ENCODE peak calls at places on chromosome 16, in eight cellular contexts. Q is GM12865, L is glutamatergic neuron, I is A549, X is lower lobe of right lung, N is GM20000, S is sigmoid colon, T is AG04449. H is an unnamed sample.

GRCh38 chr16:88681709-88682451 is 4.4 kb downstream of the SNAI3 start:
- DNase-seq in Q (peak; percentile 97), L (no peak), I (no peak), X (peak; percentile 88), N (peak; percentile 92), S (no peak), T (no peak), H (no peak)

GRCh38 chr16:84514874-84515835 is 10.7 kb upstream of the MEAK7 start:
- DNase-seq in Q (peak; percentile 97), L (no peak), I (no peak), X (peak; percentile 73), N (peak; percentile 85), S (no peak), T (no peak), H (no peak)

GRCh38 chr16:30183961-30184429 is 593 bp downstream of the CORO1A start:
- DNase-seq in Q (peak; percentile 94), L (peak; percentile 16), I (no peak), X (peak; percentile 63), N (peak; percentile 87), S (peak; percentile 65), T (no peak), H (no peak)

GRCh38 chr16:24978370-24978914 is 36.7 kb downstream of the ARHGAP17 start:
- DNase-seq in Q (peak; percentile 71), L (peak; percentile 32), I (no peak), X (no peak), N (peak; percentile 32), S (no peak), T (no peak), H (no peak)

GRCh38 chr16:30485818-30486436 is 13.4 kb downstream of the ITGAL start:
- DNase-seq in Q (no peak), L (no peak), I (no peak), X (no peak), N (no peak), S (no peak), T (no peak), H (no peak)

GRCh38 chr16:77298638-77299360 is 99.6 kb downstream of the SYCE1L start:
- DNase-seq in Q (no peak), L (no peak), I (peak; percentile 93), X (no peak), N (no peak), S (no peak), T (peak; percentile 87), H (peak; percentile 93)

GRCh38 chr16:73017321-73017720 is 30.6 kb downstream of the ZFHX3 start:
- DNase-seq in Q (no peak), L (no peak), I (no peak), X (no peak), N (no peak), S (peak; percentile 20), T (no peak), H (no peak)

GRCh38 chr16:83995756-83996155 is 27.7 kb downstream of the NECAB2 start:
- DNase-seq in Q (peak; percentile 10), L (no peak), I (no peak), X (peak; percentile 55), N (no peak), S (no peak), T (no peak), H (no peak)

GRCh38 chr16:58306327-58306726 is 11.5 kb upstream of the PRSS54 start:
- DNase-seq in Q (peak; percentile 73), L (no peak), I (peak; percentile 44), X (no peak), N (no peak), S (no peak), T (no peak), H (peak; percentile 55)

GRCh38 chr16:66150691-66151090 is 215.8 kb upstream of the CDH5 start:
- DNase-seq in Q (peak; percentile 61), L (no peak), I (no peak), X (no peak), N (no peak), S (no peak), T (no peak), H (no peak)

GRCh38 chr16:23754594-23755483 is at the start of gene CHP2:
- DNase-seq in Q (no peak), L (peak; percentile 23), I (no peak), X (peak; percentile 46), N (peak; percentile 38), S (no peak), T (no peak), H (no peak)

GRCh38 chr16:49890876-49891275 is 35.0 kb upstream of the ZNF423 start:
- DNase-seq in Q (peak; percentile 44), L (no peak), I (peak; percentile 15), X (no peak), N (no peak), S (no peak), T (no peak), H (no peak)
- TF ChIP-seq CTCF in Q (peak; percentile 32), L (no peak), I (no peak), X (no peak), N (no peak), S (no peak), T (peak; percentile 26), H (no peak)

DNA sequence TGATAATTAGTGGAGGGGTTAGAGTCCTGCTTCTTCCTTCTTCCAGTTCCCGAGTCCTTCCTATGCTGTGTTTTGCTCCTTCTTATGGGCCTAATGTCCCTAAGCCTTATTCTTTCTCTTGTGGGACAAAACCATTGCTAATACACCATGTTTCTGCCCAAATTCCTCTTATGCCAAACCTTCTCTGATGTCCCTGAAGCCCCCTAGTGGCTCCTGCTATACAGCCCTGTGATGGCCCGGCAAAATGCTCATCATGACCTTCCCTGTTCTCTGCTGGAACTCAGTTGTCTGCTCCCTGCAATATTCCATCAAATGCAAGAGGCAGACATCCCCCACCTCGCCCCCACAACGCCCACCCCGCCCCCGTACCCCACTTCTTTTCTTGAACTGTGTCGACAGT is 171.6 kb downstream of the CDH11 start:
- DNase-seq in Q (no peak), L (no peak), I (no peak), X (no peak), N (no peak), S (no peak), T (no peak), H (no peak)
- TF ChIP-seq CTCF in Q (no peak), L (no peak), I (no peak), X (no peak), N (no peak), S (no peak), T (peak; percentile 8), H (no peak)

DNA sequence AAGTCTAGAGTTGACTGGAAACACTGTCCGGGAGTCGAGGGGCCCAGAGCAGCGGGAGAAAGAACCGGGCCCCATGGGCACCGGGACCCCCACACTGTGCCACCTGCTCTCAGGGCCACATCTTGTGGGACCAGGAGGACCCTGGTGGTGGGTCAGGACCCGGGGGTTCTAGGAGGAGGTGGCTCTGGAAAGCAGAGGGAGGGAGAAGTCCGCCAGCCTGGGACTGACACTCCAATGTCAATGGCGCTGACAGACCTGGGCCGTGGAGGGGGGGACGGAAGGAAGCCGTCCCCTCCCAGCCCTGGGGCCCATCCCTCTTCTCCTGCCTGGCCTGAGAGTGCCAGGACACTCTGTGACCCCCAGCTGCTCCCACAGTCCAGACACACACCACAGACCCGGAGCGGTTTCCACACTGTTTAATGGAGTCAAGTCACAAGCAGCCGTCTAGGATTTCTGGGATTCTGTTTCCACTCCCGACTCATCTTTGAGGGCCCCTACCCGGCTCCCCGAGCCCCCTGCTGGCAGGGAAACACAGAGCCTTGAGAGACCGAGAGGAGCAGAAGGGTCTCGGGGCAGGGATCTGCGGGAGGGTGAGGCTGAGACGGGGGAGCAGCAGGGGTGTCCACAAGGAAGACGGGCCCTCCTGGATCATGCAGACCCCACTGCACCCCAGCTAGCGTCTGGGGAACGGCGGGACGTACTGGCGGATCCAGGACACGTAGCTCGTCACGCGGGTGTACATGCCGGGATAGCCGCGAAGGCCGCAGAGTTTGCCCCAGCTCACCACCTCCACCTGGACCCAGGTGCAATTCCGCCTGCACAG is 23.6 kb upstream of the UBE2I start:
- DNase-seq in Q (no peak), L (no peak), I (no peak), X (no peak), N (no peak), S (no peak), T (no peak), H (no peak)
- TF ChIP-seq CTCF in Q (no peak), L (no peak), I (no peak), X (no peak), N (no peak), S (no peak), T (no peak), H (no peak)

GRCh38 chr16:10078541-10078949 is 103.7 kb downstream of the GRIN2A start:
- DNase-seq in Q (no peak), L (peak; percentile 61), I (no peak), X (no peak), N (no peak), S (no peak), T (no peak), H (no peak)
- TF ChIP-seq CTCF in Q (no peak), L (peak; percentile 23), I (no peak), X (no peak), N (no peak), S (no peak), T (no peak), H (no peak)

GRCh38 chr16:13935408-13935807 is 15.5 kb downstream of the ERCC4 start:
- DNase-seq in Q (no peak), L (peak; percentile 54), I (peak; percentile 30), X (no peak), N (no peak), S (no peak), T (no peak), H (no peak)
- TF ChIP-seq CTCF in Q (peak; percentile 28), L (peak; percentile 81), I (peak; percentile 32), X (peak; percentile 36), N (peak; percentile 6), S (peak; percentile 46), T (peak; percentile 21), H (no peak)

H was measured in MCF 10A.